ENCODE peak calls at places on chromosomes 5 and 9, in ten cellular contexts. G is substantia nigra; F is stimulated activated CD4-positive, alpha-beta T cell treated with anti-CD3 and anti-CD28 coated beads, Interleukin-2, amount 100 ng/mL, for 24 hours; V is NCI-H2171 treated with DMSO at 0.1 percent for 48 hours; Q is mesendoderm; N is T-cell; Y is left ventricle myocardium superior; P is GM03348; C is stimulated activated CD8-positive, alpha-beta memory T cell treated with anti-CD3 and anti-CD28 coated beads, Interleukin-15, amount 100 ng/mL, for 24 hours; A is activated CD4-positive, alpha-beta T cell treated with anti-CD3 and anti-CD28 coated beads, Interleukin-2, amount 50 U/mL, for 48 hours. O is an unnamed sample.

GRCh38 chr5:101326766-101327165 is 423.7 kb upstream of the ST8SIA4 start:
- DNase-seq in G (no peak), N (no peak), Y (no peak), A (no peak), V (no peak), P (no peak), Q (no peak), F (no peak), C (no peak), O (no peak)

GRCh38 chr9:129810788-129811187 is 7.8 kb downstream of the TOR1B start:
- DNase-seq in P (no peak), G (no peak), Q (no peak), Y (no peak), V (no peak), A (no peak), F (no peak), C (no peak), N (no peak), O (no peak)

GRCh38 chr9:137312852-137313325 is 10.8 kb upstream of the NRARP start:
- DNase-seq in V (no peak), Y (no peak), P (peak; percentile 7), A (no peak), N (no peak), G (no peak), Q (no peak), C (no peak), F (no peak), O (no peak)

GRCh38 chr9:86202338-86202882 is 57.0 kb downstream of the C9orf153 start:
- DNase-seq in Q (peak; percentile 62), V (peak; percentile 40), A (peak; percentile 15), N (peak; percentile 3), Y (no peak), C (no peak), G (no peak), F (peak; percentile 21), P (peak; percentile 79), O (peak; percentile 10)

GRCh38 chr5:179201986-179202385 is 141.8 kb downstream of the ZNF354C start:
- DNase-seq in V (no peak), N (no peak), Y (peak; percentile 7), Q (no peak), F (no peak), A (no peak), C (no peak), G (no peak), P (no peak), O (no peak)

GRCh38 chr9:90998573-90998972 is 197.0 kb downstream of the SYK start:
- DNase-seq in P (no peak), Q (peak; percentile 11), Y (no peak), A (no peak), V (no peak), F (no peak), C (no peak), G (no peak), N (no peak), O (no peak)

GRCh38 chr5:86716121-86716520 is 98.4 kb downstream of the COX7C start:
- DNase-seq in A (no peak), Y (no peak), Q (peak; percentile 48), P (no peak), V (peak; percentile 64), N (no peak), G (no peak), C (no peak), F (no peak), O (no peak)

GRCh38 chr5:127101533-127101932 is 28.2 kb upstream of the C5orf63 start:
- DNase-seq in N (no peak), P (no peak), A (no peak), Q (no peak), C (no peak), Y (no peak), G (no peak), V (no peak), F (no peak), O (no peak)

GRCh38 chr9:134371731-134372130 is 45.5 kb downstream of the RXRA start:
- DNase-seq in A (no peak), Q (no peak), V (no peak), Y (peak; percentile 85), G (peak; percentile 75), F (no peak), N (no peak), P (no peak), C (no peak), O (no peak)

GRCh38 chr5:39201160-39201794 is 18.1 kb downstream of the FYB1 start:
- DNase-seq in Y (no peak), P (no peak), G (no peak), Q (no peak), N (no peak), C (no peak), V (no peak), F (no peak), A (no peak), O (no peak)

GRCh38 chr5:174223355-174223754 is 177.8 kb downstream of the NSG2 start:
- DNase-seq in P (no peak), G (no peak), N (no peak), A (no peak), V (peak; percentile 1), F (no peak), C (no peak), Y (no peak), Q (peak; percentile 41), O (no peak)

GRCh38 chr5:111143910-111144309 is 51.8 kb downstream of the WDR36 start:
- DNase-seq in F (no peak), P (peak; percentile 92), Y (peak; percentile 75), Q (peak; percentile 38), C (no peak), A (no peak), G (no peak), N (no peak), V (no peak), O (no peak)